ENCODE peak calls at places on chromosomes 13 and 19, in four cellular contexts. One of them, this sample, is unnamed.

GRCh38 chr13:26386026-26386425 is 132.1 kb downstream of the CDK8 start:
- DNase-seq in A549: no peak
- DNase-seq in breast epithelium: no peak
- DNase-seq in uterus: no peak
- DNase-seq in this sample: no peak

GRCh38 chr13:113837554-113838355 is 26.1 kb downstream of the GAS6 start:
- DNase-seq in breast epithelium: peak
- DNase-seq in uterus: peak
- DNase-seq in A549: peak
- DNase-seq in this sample: peak

GRCh38 chr19:42402376-42403116 is 12.4 kb upstream of the CNFN start:
- DNase-seq in breast epithelium: no peak
- DNase-seq in uterus: no peak
- DNase-seq in A549: no peak
- DNase-seq in this sample: peak

GRCh38 chr13:20446405-20446804 is 79.3 kb downstream of the CRYL1 start:
- DNase-seq in uterus: no peak
- DNase-seq in breast epithelium: no peak
- DNase-seq in A549: no peak
- DNase-seq in this sample: no peak

GRCh38 chr13:97028441-97029299 is 34.4 kb upstream of the OXGR1 start:
- DNase-seq in uterus: peak
- DNase-seq in A549: peak
- DNase-seq in breast epithelium: no peak
- DNase-seq in this sample: no peak

GRCh38 chr13:83883061-83883523 is 818 bp upstream of the SLITRK1 start:
- DNase-seq in breast epithelium: no peak
- DNase-seq in A549: no peak
- DNase-seq in uterus: no peak
- DNase-seq in this sample: no peak

GRCh38 chr13:79775830-79776229 is 294.9 kb downstream of the NDFIP2 start:
- DNase-seq in A549: peak
- DNase-seq in breast epithelium: no peak
- DNase-seq in uterus: no peak
- DNase-seq in this sample: no peak

GRCh38 chr19:17125728-17126677 is 50.4 kb downstream of the MYO9B start:
- DNase-seq in uterus: no peak
- DNase-seq in breast epithelium: no peak
- DNase-seq in A549: no peak
- DNase-seq in this sample: peak

GRCh38 chr13:40375522-40376171 is 290.8 kb downstream of the FOXO1 start:
- DNase-seq in uterus: no peak
- DNase-seq in breast epithelium: no peak
- DNase-seq in A549: no peak
- DNase-seq in this sample: peak

GRCh38 chr13:42405665-42406390 is 133.9 kb downstream of the AKAP11 start:
- DNase-seq in breast epithelium: no peak
- DNase-seq in uterus: no peak
- DNase-seq in A549: no peak
- DNase-seq in this sample: no peak

GRCh38 chr13:24905242-24905641 is 141.3 kb downstream of the RNF17 start:
- DNase-seq in uterus: no peak
- DNase-seq in breast epithelium: no peak
- DNase-seq in A549: no peak
- DNase-seq in this sample: no peak

GRCh38 chr19:14473915-14474578 is 1.1 kb downstream of the PTGER1 start:
- DNase-seq in A549: no peak
- DNase-seq in breast epithelium: no peak
- DNase-seq in uterus: no peak
- DNase-seq in this sample: no peak

GRCh38 chr13:59665736-59666135 is 498.0 kb downstream of the DIAPH3 start:
- DNase-seq in breast epithelium: no peak
- DNase-seq in A549: no peak
- DNase-seq in uterus: no peak
- DNase-seq in this sample: no peak

GRCh38 chr13:50701469-50701868 is 142.0 kb downstream of the DLEU7 start:
- DNase-seq in uterus: no peak
- DNase-seq in A549: no peak
- DNase-seq in breast epithelium: no peak
- DNase-seq in this sample: no peak

GRCh38 chr19:28436320-28436719 is 776.6 kb downstream of the UQCRFS1 start:
- DNase-seq in breast epithelium: no peak
- DNase-seq in uterus: no peak
- DNase-seq in A549: no peak
- DNase-seq in this sample: no peak

GRCh38 chr13:67133476-67133875 is 96.7 kb downstream of the PCDH9 start:
- DNase-seq in A549: no peak
- DNase-seq in breast epithelium: no peak
- DNase-seq in uterus: no peak
- DNase-seq in this sample: no peak

GRCh38 chr13:20559659-20560356 is 7.1 kb upstream of the IFT88 start:
- DNase-seq in breast epithelium: no peak
- DNase-seq in A549: no peak
- DNase-seq in uterus: no peak
- DNase-seq in this sample: no peak

GRCh38 chr13:86882835-86883234 is 788.3 kb upstream of the SLITRK5 start:
- DNase-seq in uterus: no peak
- DNase-seq in A549: no peak
- DNase-seq in breast epithelium: no peak
- DNase-seq in this sample: no peak

GRCh38 chr13:99894835-99895427 is 76.6 kb downstream of the ZIC5 start:
- DNase-seq in uterus: no peak
- DNase-seq in breast epithelium: no peak
- DNase-seq in A549: no peak
- DNase-seq in this sample: no peak

GRCh38 chr19:47776568-47776967 is 1.9 kb upstream of the SELENOW start:
- DNase-seq in breast epithelium: no peak
- DNase-seq in uterus: no peak
- DNase-seq in A549: no peak
- DNase-seq in this sample: no peak

DNA sequence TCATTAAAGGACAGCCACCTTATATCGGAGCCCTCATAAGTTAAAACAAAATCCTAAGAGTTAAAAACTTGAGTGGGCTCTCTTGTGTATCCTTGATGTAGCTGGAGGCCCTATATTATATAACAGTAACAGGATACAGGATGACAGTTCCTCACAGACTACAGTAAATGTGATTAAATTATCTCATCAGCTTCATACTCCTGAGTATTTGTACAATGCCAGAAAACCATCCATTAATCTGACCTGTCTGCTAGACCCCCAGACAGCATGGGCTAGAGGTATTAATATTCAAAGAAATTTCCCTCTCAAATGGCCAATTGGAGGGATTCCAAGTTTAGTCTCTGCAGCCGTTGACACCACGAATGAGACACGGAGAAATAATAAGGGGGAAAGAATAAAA is 155.7 kb upstream of the KLF12 start:
- DNase-seq in A549: no peak
- DNase-seq in breast epithelium: no peak
- DNase-seq in uterus: no peak
- DNase-seq in this sample: no peak
- H3K27ac ChIP-seq in A549: no peak
- H3K27ac ChIP-seq in breast epithelium: peak
- H3K27ac ChIP-seq in uterus: peak
- H3K27ac ChIP-seq in this sample: peak

DNA sequence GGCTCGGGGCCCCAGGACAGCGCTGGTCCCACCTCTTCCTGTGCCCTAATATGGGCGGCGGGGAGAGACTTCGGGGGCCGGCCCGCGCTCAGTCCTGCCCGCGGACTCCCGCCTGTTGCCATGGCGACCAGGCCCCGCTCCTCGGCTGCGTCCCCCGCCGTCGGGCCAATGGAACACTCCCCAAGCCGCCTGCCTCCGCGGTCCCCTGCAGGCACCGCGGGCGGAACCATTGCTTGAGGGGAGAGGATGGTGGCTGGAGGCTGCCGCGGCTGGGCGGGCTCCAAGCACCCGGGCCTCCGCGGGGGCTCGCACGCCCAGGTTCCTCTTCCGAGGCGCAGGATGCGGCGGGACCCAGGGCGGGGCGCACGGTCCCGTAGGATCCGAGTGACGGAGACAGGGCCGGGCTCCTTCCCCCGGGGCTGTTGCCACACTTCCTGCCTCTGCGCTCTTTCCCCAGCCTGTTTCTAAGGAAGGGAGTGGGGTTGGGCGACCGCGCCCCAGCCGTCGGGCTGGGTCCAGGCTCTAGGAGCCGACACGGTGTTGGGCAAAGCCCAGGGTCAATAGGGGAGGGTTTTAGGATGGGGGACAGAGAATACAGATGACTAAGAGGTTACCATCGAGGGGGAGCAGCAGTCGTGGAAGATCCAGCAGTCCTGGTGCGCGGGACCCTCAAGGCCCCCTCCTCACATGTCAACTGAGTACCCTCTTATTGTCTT is 1.2 kb upstream of the JUNB start:
- DNase-seq in uterus: peak
- DNase-seq in A549: peak
- DNase-seq in breast epithelium: peak
- DNase-seq in this sample: peak
- TF ChIP-seq POLR2A in uterus: peak
- TF ChIP-seq POLR2A in A549: peak
- TF ChIP-seq POLR2A in breast epithelium: peak
- TF ChIP-seq POLR2A in this sample: peak

GRCh38 chr13:95083758-95084157 is 217.5 kb downstream of the ABCC4 start:
- DNase-seq in breast epithelium: no peak
- DNase-seq in uterus: no peak
- DNase-seq in A549: no peak
- DNase-seq in this sample: no peak
- H3K27ac ChIP-seq in breast epithelium: no peak
- H3K27ac ChIP-seq in uterus: no peak
- H3K27ac ChIP-seq in A549: no peak
- H3K27ac ChIP-seq in this sample: no peak

GRCh38 chr19:3572855-3573161 is at the start of gene HMG20B:
- DNase-seq in uterus: no peak
- DNase-seq in A549: no peak
- DNase-seq in breast epithelium: no peak
- DNase-seq in this sample: no peak
- TF ChIP-seq POLR2A in uterus: no peak
- TF ChIP-seq POLR2A in A549: no peak
- TF ChIP-seq POLR2A in breast epithelium: peak
- TF ChIP-seq POLR2A in this sample: peak